ENCODE peak calls at places on chromosomes 3 and 15, in six cellular contexts. Q is breast epithelium, P is tibial nerve, W is IMR-90, G is uterus, N is spleen. Z is an unnamed sample. For H3K36me3, the result is how much of the 10 kb centered on the place peaks cover.

GRCh38 chr3:110027446-110027845 is 690.1 kb upstream of the DPPA4 start:
- DNase-seq in Q (no peak), P (no peak), W (peak), N (no peak), G (no peak), Z (no peak)

GRCh38 chr15:100893261-100893963 is 13.8 kb downstream of the ALDH1A3 start:
- DNase-seq in W (no peak), P (no peak), Q (no peak), G (no peak), N (peak), Z (no peak)

GRCh38 chr15:58574612-58575011 is 142.8 kb downstream of the LIPC start:
- DNase-seq in W (no peak), G (no peak), P (no peak), Q (no peak), N (no peak), Z (no peak)

GRCh38 chr15:31480356-31481058 is 153.9 kb downstream of the KLF13 start:
- DNase-seq in Q (no peak), P (no peak), W (no peak), G (no peak), N (peak), Z (peak)

GRCh38 chr15:68384451-68385239 is 47.3 kb downstream of the ITGA11 start:
- DNase-seq in G (peak), W (peak), N (no peak), P (no peak), Q (no peak), Z (peak)

GRCh38 chr3:189269356-189269755 is 97.6 kb downstream of the TPRG1 start:
- DNase-seq in W (no peak), Q (no peak), G (no peak), N (no peak), P (no peak), Z (no peak)

GRCh38 chr3:138187296-138188012 is at the start of gene ARMC8:
- DNase-seq in N (peak), P (no peak), G (peak), W (no peak), Q (peak), Z (peak)

GRCh38 chr15:65846120-65846519 is 23.2 kb upstream of the RAB11A start:
- DNase-seq in W (no peak), N (no peak), Q (no peak), P (no peak), G (no peak), Z (no peak)

GRCh38 chr3:14804835-14805780 is 13.7 kb upstream of the FGD5 start:
- DNase-seq in G (no peak), N (peak), W (no peak), Q (no peak), P (no peak), Z (no peak)

GRCh38 chr15:100170673-100171210 is 171.0 kb downstream of the ADAMTS17 start:
- DNase-seq in Q (no peak), W (no peak), P (no peak), G (no peak), N (no peak), Z (no peak)

GRCh38 chr3:51024121-51024520 is 349.4 kb downstream of the DOCK3 start:
- DNase-seq in G (no peak), Q (no peak), P (no peak), N (no peak), W (no peak), Z (no peak)

GRCh38 chr3:159907828-159908227 is 80.8 kb upstream of the IL12A start:
- DNase-seq in G (no peak), W (no peak), N (no peak), Q (no peak), P (no peak), Z (no peak)

GRCh38 chr3:170128977-170129431 is 52.5 kb downstream of the PHC3 start:
- DNase-seq in N (no peak), P (no peak), W (peak), Q (no peak), G (no peak), Z (no peak)

GRCh38 chr3:117016359-117016758 is 306.8 kb downstream of the TUSC7 start:
- DNase-seq in P (no peak), Q (no peak), W (no peak), N (no peak), G (no peak), Z (no peak)

GRCh38 chr15:92118936-92119325 is 265.4 kb downstream of the SLCO3A1 start:
- DNase-seq in N (no peak), P (no peak), G (no peak), Q (no peak), W (no peak), Z (no peak)

GRCh38 chr3:122948398-122948797 is 79.2 kb downstream of the SEMA5B start:
- DNase-seq in P (no peak), W (no peak), G (no peak), N (peak), Q (no peak), Z (no peak)

GRCh38 chr15:64581408-64581761 is 121.0 kb downstream of the ZNF609 start:
- DNase-seq in N (no peak), Q (no peak), G (no peak), P (no peak), W (no peak), Z (no peak)

GRCh38 chr3:122679467-122680291 is 960 bp upstream of the PARP14 start:
- DNase-seq in Q (peak), G (peak), W (peak), P (no peak), N (peak), Z (peak)

GRCh38 chr15:69958494-69959134 is 139.1 kb downstream of the TLE3 start:
- DNase-seq in Q (no peak), P (no peak), G (no peak), N (no peak), W (no peak), Z (no peak)

GRCh38 chr15:72307036-72307435 is 12.9 kb downstream of the CELF6 start:
- DNase-seq in G (no peak), N (no peak), P (no peak), W (no peak), Q (no peak), Z (no peak)

GRCh38 chr15:69559440-69560215 is 107.0 kb downstream of the RPLP1 start:
- DNase-seq in N (no peak), W (no peak), G (no peak), Q (no peak), P (no peak), Z (no peak)

GRCh38 chr15:38197553-38197952 is 55.1 kb upstream of the SPRED1 start:
- DNase-seq in Q (no peak), N (no peak), W (peak), G (no peak), P (no peak), Z (no peak)

GRCh38 chr3:85627899-85628298 is 669.1 kb downstream of the CADM2 start:
- DNase-seq in W (no peak), Q (no peak), P (no peak), N (no peak), G (no peak), Z (no peak)

GRCh38 chr15:84827246-84827645 is 10.1 kb downstream of the ALPK3 start:
- DNase-seq in G (no peak), W (no peak), N (no peak), P (no peak), Q (no peak), Z (no peak)

GRCh38 chr15:84828433-84828908 is 11.3 kb downstream of the ALPK3 start:
- DNase-seq in G (peak), W (no peak), P (no peak), N (no peak), Q (no peak), Z (no peak)

GRCh38 chr15:84823580-84823878 is 6.4 kb downstream of the ALPK3 start:
- DNase-seq in G (no peak), Q (no peak), N (no peak), P (no peak), W (no peak), Z (no peak)

GRCh38 chr15:84824260-84824690 is 7.1 kb downstream of the ALPK3 start:
- DNase-seq in N (no peak), Q (no peak), P (peak), G (peak), W (no peak), Z (no peak)

GRCh38 chr15:84826369-84826823 is 9.2 kb downstream of the ALPK3 start:
- DNase-seq in N (no peak), Q (no peak), P (no peak), W (no peak), G (no peak), Z (peak)
- H3K36me3 ChIP-seq in N (under half), Q (under half), P (under half), W (under half), G (under half), Z (under half)

GRCh38 chr15:71167445-71168162 is 52.3 kb downstream of the THSD4 start:
- DNase-seq in Q (no peak), G (no peak), N (no peak), W (no peak), P (no peak), Z (no peak)
- H3K27ac ChIP-seq in Q (no peak), G (no peak), N (no peak), W (peak), P (no peak), Z (no peak)

GRCh38 chr3:48548731-48549705 is 7.6 kb downstream of the PFKFB4 start:
- DNase-seq in Q (peak), P (peak), N (peak), W (peak), G (peak), Z (peak)
- TF ChIP-seq POLR2A in Q (no peak), P (no peak), N (no peak), W (no peak), G (no peak), Z (no peak)

GRCh38 chr3:45496550-45496949 is 98.0 kb upstream of the LIMD1 start:
- DNase-seq in Q (no peak), G (peak), P (no peak), W (no peak), N (no peak), Z (peak)
- H3K36me3 ChIP-seq in Q (under half), G (under half), P (half or more), W (under half), N (under half), Z (under half)

DNA sequence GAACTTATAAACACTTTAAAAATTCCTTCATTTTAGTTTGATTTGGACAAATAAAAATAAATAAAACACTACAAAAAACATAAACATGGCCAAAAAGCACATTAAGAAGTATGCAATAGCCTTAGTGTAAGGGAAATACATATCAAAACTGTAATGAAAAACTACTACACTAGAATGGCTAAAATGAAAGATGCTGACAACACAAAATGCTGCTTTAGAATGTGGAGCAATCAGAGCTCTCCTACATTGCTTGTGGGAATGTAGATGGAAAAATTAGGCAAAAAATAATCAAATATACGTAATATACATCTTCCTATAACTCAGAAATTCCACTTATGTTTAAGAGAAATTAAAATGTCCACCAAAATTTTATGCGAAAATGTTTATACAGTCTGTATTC is 96.2 kb downstream of the ABI3BP start:
- DNase-seq in G (no peak), P (no peak), W (no peak), Q (no peak), N (no peak), Z (no peak)
- H3K27ac ChIP-seq in G (no peak), P (no peak), W (no peak), Q (no peak), N (no peak), Z (no peak)

GRCh38 chr3:13477946-13478345 is 2.2 kb upstream of the HDAC11 start:
- DNase-seq in G (no peak), Q (no peak), W (no peak), P (no peak), N (peak), Z (no peak)

GRCh38 chr3:13479332-13479581 is 849 bp upstream of the HDAC11 start:
- DNase-seq in W (no peak), G (peak), Q (no peak), N (no peak), P (no peak), Z (peak)

GRCh38 chr3:13482106-13482690 is 2.1 kb downstream of the HDAC11 start:
- DNase-seq in N (peak), Q (no peak), G (no peak), P (no peak), W (no peak), Z (no peak)

GRCh38 chr3:13480340-13481318 is 523 bp downstream of the HDAC11 start:
- DNase-seq in N (peak), P (no peak), Q (peak), G (no peak), W (peak), Z (peak)

GRCh38 chr3:13479582-13480339 is at the start of gene HDAC11:
- DNase-seq in N (peak), P (peak), W (peak), Q (peak), G (peak), Z (peak)
- TF ChIP-seq POLR2A in N (no peak), P (peak), W (no peak), Q (peak), G (peak), Z (peak)

GRCh38 chr3:45008117-45008516 is 18.0 kb upstream of the CLEC3B start:
- DNase-seq in N (no peak), Q (no peak), W (peak), G (no peak), P (no peak), Z (no peak)
- H3K36me3 ChIP-seq in N (under half), Q (under half), W (under half), G (under half), P (half or more), Z (under half)

GRCh38 chr3:72766866-72767265 is 81.4 kb downstream of the SHQ1 start:
- DNase-seq in P (no peak), G (no peak), Q (no peak), W (no peak), N (no peak), Z (no peak)

GRCh38 chr3:72768976-72769375 is 79.3 kb downstream of the SHQ1 start:
- DNase-seq in W (no peak), G (no peak), Q (no peak), N (no peak), P (no peak), Z (no peak)

GRCh38 chr3:72769758-72770540 is 78.3 kb downstream of the SHQ1 start:
- DNase-seq in Q (no peak), G (no peak), N (no peak), P (no peak), W (no peak), Z (no peak)

GRCh38 chr3:72763751-72764440 is 84.3 kb downstream of the SHQ1 start:
- DNase-seq in G (no peak), W (no peak), Q (no peak), N (no peak), P (no peak), Z (no peak)

DNA sequence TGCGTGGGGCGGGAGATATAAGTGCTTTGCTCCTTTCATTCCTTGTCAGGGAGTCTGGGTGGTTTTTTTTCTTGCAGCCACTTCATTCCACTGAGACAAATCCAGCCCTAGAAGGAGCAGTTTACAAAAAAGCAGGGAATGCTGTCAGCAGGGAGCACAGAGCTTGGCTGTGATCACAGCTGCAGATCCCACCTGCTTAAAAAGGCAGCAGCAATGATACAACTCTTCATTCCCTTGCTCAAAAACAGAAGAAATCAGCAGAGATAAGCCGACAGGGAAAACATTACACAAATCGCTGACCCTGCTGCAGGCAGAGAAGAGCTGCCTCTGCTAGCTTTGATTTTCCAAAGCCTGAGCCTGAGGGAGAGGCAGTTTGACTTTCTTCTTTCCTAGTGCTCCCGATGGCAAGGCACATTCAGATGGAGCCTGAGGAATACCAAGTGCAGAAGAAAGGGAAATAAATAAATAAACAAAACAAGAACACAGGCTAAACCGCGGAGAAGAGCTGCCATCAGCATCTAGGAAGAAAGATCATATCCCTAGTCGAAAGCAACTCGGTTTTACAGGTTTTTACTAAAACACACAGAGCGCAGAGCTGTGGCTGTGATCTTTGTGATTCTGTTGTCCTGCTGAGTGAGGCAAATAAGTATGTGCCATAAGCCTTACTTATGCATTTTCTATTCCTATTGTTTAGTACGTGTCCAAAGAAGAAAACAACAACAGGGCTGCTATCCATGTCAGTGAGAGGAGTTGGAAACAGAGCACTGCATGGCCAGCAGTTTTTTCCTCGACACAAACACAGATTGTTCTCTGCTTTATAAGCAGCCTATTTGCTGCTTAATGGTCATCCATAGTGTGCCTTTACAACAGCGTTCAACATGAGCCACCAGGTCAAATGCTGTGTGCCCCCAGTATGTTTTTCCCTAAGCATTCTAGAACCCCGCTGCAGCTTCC is 80.0 kb downstream of the SHQ1 start:
- DNase-seq in G (no peak), W (no peak), Q (no peak), P (no peak), N (no peak), Z (no peak)
- H3K27ac ChIP-seq in G (no peak), W (no peak), Q (no peak), P (peak), N (no peak), Z (no peak)

DNA sequence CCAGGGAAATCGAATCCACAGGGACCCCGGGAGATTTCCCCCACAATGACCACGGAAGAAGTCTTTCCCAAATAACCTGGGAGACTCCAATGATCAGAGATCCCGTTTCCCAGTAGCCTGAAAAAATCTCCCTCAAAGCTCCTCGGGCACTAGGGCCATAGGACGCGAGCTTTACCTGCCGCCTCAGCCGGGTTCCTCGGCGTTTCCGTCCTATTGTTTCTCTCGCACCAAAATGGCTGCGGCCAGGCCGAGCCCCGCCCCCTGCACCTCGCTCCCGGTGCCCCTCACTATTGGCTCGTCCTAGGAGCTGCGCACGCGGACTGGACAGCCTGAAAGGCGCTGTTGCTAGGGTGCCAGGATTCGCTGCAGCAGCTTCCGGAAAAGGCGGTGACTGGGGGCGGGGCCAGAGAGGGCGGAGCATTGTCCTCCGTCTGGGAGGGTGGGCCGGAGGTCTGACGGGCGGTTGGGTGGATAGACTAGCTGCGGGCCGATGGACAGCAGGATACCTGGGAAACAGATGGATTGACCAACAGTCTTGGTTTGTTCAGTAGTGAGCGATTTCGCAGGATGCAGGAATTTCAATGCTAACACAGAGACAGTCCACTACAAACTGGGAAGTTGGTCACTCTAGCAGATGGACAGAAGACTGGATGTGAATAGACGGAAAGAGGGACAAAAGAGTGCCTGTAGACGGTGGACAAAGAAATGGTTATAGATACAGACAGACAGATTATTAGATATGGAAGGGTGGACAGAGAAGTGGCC is at the start of gene IP6K2:
- DNase-seq in W (peak), N (peak), Q (peak), P (peak), G (peak), Z (peak)
- TF ChIP-seq POLR2A in W (peak), N (peak), Q (peak), P (peak), G (peak), Z (peak)